ENCODE peak calls at places on chromosomes 5 and 9, in four cellular contexts. One of them, this sample, is unnamed.
A peak's percentile ranks its signal among the peaks of the same experiment; 100 is the strongest.

GRCh38 chr5:32837211-32837610 is 126.1 kb downstream of the NPR3 start:
- DNase-seq in activated T-cell treated with anti-CD3 and anti-CD28 coated beads for 1 hour: no peak
- DNase-seq in GM10248: no peak
- DNase-seq in NCI-H187: no peak
- DNase-seq in this sample: no peak

GRCh38 chr5:151622367-151623097 is 31.4 kb upstream of the FAT2 start:
- DNase-seq in NCI-H187: no peak
- DNase-seq in GM10248: no peak
- DNase-seq in activated T-cell treated with anti-CD3 and anti-CD28 coated beads for 1 hour: no peak
- DNase-seq in this sample: no peak

GRCh38 chr9:86485359-86485758 is 131.1 kb upstream of the TUT7 start:
- DNase-seq in NCI-H187: no peak
- DNase-seq in GM10248: peak; percentile 24
- DNase-seq in activated T-cell treated with anti-CD3 and anti-CD28 coated beads for 1 hour: no peak
- DNase-seq in this sample: no peak

GRCh38 chr5:24005384-24005783 is 498.0 kb downstream of the PRDM9 start:
- DNase-seq in NCI-H187: no peak
- DNase-seq in activated T-cell treated with anti-CD3 and anti-CD28 coated beads for 1 hour: no peak
- DNase-seq in GM10248: no peak
- DNase-seq in this sample: no peak

GRCh38 chr9:107698779-107699564 is 209.4 kb upstream of the KLF4 start:
- DNase-seq in GM10248: no peak
- DNase-seq in activated T-cell treated with anti-CD3 and anti-CD28 coated beads for 1 hour: no peak
- DNase-seq in NCI-H187: no peak
- DNase-seq in this sample: no peak

GRCh38 chr5:146164382-146164781 is 18.1 kb downstream of the LARS1 start:
- DNase-seq in activated T-cell treated with anti-CD3 and anti-CD28 coated beads for 1 hour: no peak
- DNase-seq in GM10248: no peak
- DNase-seq in NCI-H187: no peak
- DNase-seq in this sample: no peak

GRCh38 chr9:106625259-106625789 is 237.6 kb upstream of the ZNF462 start:
- DNase-seq in NCI-H187: no peak
- DNase-seq in GM10248: no peak
- DNase-seq in activated T-cell treated with anti-CD3 and anti-CD28 coated beads for 1 hour: no peak
- DNase-seq in this sample: no peak

GRCh38 chr5:189976-190365 is 1.3 kb upstream of the LRRC14B start:
- DNase-seq in NCI-H187: no peak
- DNase-seq in activated T-cell treated with anti-CD3 and anti-CD28 coated beads for 1 hour: no peak
- DNase-seq in GM10248: no peak
- DNase-seq in this sample: no peak

GRCh38 chr5:78667461-78668103 is 19.0 kb upstream of the LHFPL2 start:
- DNase-seq in NCI-H187: no peak
- DNase-seq in GM10248: no peak
- DNase-seq in activated T-cell treated with anti-CD3 and anti-CD28 coated beads for 1 hour: no peak
- DNase-seq in this sample: no peak

GRCh38 chr5:39175273-39175955 is 43.9 kb downstream of the FYB1 start:
- DNase-seq in NCI-H187: no peak
- DNase-seq in GM10248: no peak
- DNase-seq in activated T-cell treated with anti-CD3 and anti-CD28 coated beads for 1 hour: no peak
- DNase-seq in this sample: no peak

GRCh38 chr5:166497705-166498104 is 1793.7 kb upstream of the WWC1 start:
- DNase-seq in GM10248: no peak
- DNase-seq in activated T-cell treated with anti-CD3 and anti-CD28 coated beads for 1 hour: no peak
- DNase-seq in NCI-H187: no peak
- DNase-seq in this sample: no peak

GRCh38 chr9:114852050-114852594 is 46.3 kb upstream of the TNFSF15 start:
- DNase-seq in activated T-cell treated with anti-CD3 and anti-CD28 coated beads for 1 hour: no peak
- DNase-seq in NCI-H187: no peak
- DNase-seq in GM10248: no peak
- DNase-seq in this sample: no peak

GRCh38 chr5:127589309-127590036 is 59.4 kb upstream of the CTXN3 start:
- DNase-seq in activated T-cell treated with anti-CD3 and anti-CD28 coated beads for 1 hour: no peak
- DNase-seq in NCI-H187: no peak
- DNase-seq in GM10248: no peak
- DNase-seq in this sample: no peak